ENCODE peak calls at places on chromosomes 16 and 17, in five cellular contexts. One of them, this sample, is unnamed.

GRCh38 chr17:8300629-8301242 is 5.5 kb upstream of the SLC25A35 start:
- DNase-seq in GDM1: peak; percentile 54
- DNase-seq in mesendoderm: peak; percentile 86
- DNase-seq in stimulated activated CD8-positive, alpha-beta memory T cell treated with anti-CD3 and anti-CD28 coated beads, Interleukin-4, amount 100 ng/mL, for 1 hour: peak; percentile 9
- DNase-seq in T47D: peak; percentile 80
- DNase-seq in this sample: peak; percentile 68

GRCh38 chr16:89922884-89923639 is at the start of gene TUBB3:
- DNase-seq in GDM1: peak; percentile 44
- DNase-seq in mesendoderm: peak; percentile 87
- DNase-seq in stimulated activated CD8-positive, alpha-beta memory T cell treated with anti-CD3 and anti-CD28 coated beads, Interleukin-4, amount 100 ng/mL, for 1 hour: no peak
- DNase-seq in T47D: peak; percentile 97
- DNase-seq in this sample: no peak

GRCh38 chr16:68764866-68765265 is 27.8 kb downstream of the CDH1 start:
- DNase-seq in GDM1: no peak
- DNase-seq in mesendoderm: peak; percentile 49
- DNase-seq in stimulated activated CD8-positive, alpha-beta memory T cell treated with anti-CD3 and anti-CD28 coated beads, Interleukin-4, amount 100 ng/mL, for 1 hour: no peak
- DNase-seq in T47D: no peak
- DNase-seq in this sample: no peak

GRCh38 chr16:56363181-56363716 is 62.1 kb downstream of the AMFR start:
- DNase-seq in GDM1: no peak
- DNase-seq in mesendoderm: no peak
- DNase-seq in stimulated activated CD8-positive, alpha-beta memory T cell treated with anti-CD3 and anti-CD28 coated beads, Interleukin-4, amount 100 ng/mL, for 1 hour: no peak
- DNase-seq in T47D: no peak
- DNase-seq in this sample: no peak

GRCh38 chr17:43031666-43032065 is 6.6 kb downstream of the RND2 start:
- DNase-seq in GDM1: no peak
- DNase-seq in mesendoderm: no peak
- DNase-seq in stimulated activated CD8-positive, alpha-beta memory T cell treated with anti-CD3 and anti-CD28 coated beads, Interleukin-4, amount 100 ng/mL, for 1 hour: no peak
- DNase-seq in T47D: no peak
- DNase-seq in this sample: no peak

GRCh38 chr17:45172541-45173286 is 11.0 kb downstream of the HEXIM2 start:
- DNase-seq in GDM1: peak; percentile 69
- DNase-seq in mesendoderm: peak; percentile 80
- DNase-seq in stimulated activated CD8-positive, alpha-beta memory T cell treated with anti-CD3 and anti-CD28 coated beads, Interleukin-4, amount 100 ng/mL, for 1 hour: no peak
- DNase-seq in T47D: peak; percentile 54
- DNase-seq in this sample: peak; percentile 39

GRCh38 chr17:82358467-82359350 is at the start of gene TEX19:
- DNase-seq in GDM1: no peak
- DNase-seq in mesendoderm: peak; percentile 98
- DNase-seq in stimulated activated CD8-positive, alpha-beta memory T cell treated with anti-CD3 and anti-CD28 coated beads, Interleukin-4, amount 100 ng/mL, for 1 hour: no peak
- DNase-seq in T47D: no peak
- DNase-seq in this sample: no peak

GRCh38 chr17:17682737-17683675 is 1.7 kb downstream of the RAI1 start:
- DNase-seq in GDM1: peak; percentile 34
- DNase-seq in mesendoderm: peak; percentile 84
- DNase-seq in stimulated activated CD8-positive, alpha-beta memory T cell treated with anti-CD3 and anti-CD28 coated beads, Interleukin-4, amount 100 ng/mL, for 1 hour: no peak
- DNase-seq in T47D: no peak
- DNase-seq in this sample: peak; percentile 63

GRCh38 chr16:21950782-21951521 is 2.2 kb upstream of the UQCRC2 start:
- DNase-seq in GDM1: no peak
- DNase-seq in mesendoderm: peak; percentile 26
- DNase-seq in stimulated activated CD8-positive, alpha-beta memory T cell treated with anti-CD3 and anti-CD28 coated beads, Interleukin-4, amount 100 ng/mL, for 1 hour: no peak
- DNase-seq in T47D: no peak
- DNase-seq in this sample: peak; percentile 21

GRCh38 chr17:4204676-4205075 is 59.1 kb downstream of the ANKFY1 start:
- DNase-seq in GDM1: no peak
- DNase-seq in mesendoderm: no peak
- DNase-seq in stimulated activated CD8-positive, alpha-beta memory T cell treated with anti-CD3 and anti-CD28 coated beads, Interleukin-4, amount 100 ng/mL, for 1 hour: no peak
- DNase-seq in T47D: no peak
- DNase-seq in this sample: no peak

GRCh38 chr17:2312736-2313135 is 9.0 kb downstream of the SRR start:
- DNase-seq in GDM1: no peak
- DNase-seq in mesendoderm: no peak
- DNase-seq in stimulated activated CD8-positive, alpha-beta memory T cell treated with anti-CD3 and anti-CD28 coated beads, Interleukin-4, amount 100 ng/mL, for 1 hour: no peak
- DNase-seq in T47D: no peak
- DNase-seq in this sample: no peak

GRCh38 chr17:8877984-8878383 is 10.5 kb upstream of the PIK3R6 start:
- DNase-seq in GDM1: no peak
- DNase-seq in mesendoderm: no peak
- DNase-seq in stimulated activated CD8-positive, alpha-beta memory T cell treated with anti-CD3 and anti-CD28 coated beads, Interleukin-4, amount 100 ng/mL, for 1 hour: no peak
- DNase-seq in T47D: no peak
- DNase-seq in this sample: no peak

This sample was measured in central memory CD4-positive, alpha-beta T cell.